ENCODE peak calls at places on chromosomes 5 and 9, in five cellular contexts. U is K562, I is A549, E is HepG2, O is GM12878. V is an unnamed sample.

GRCh38 chr9:92455217-92455616 is 27.1 kb downstream of the ASPN start:
- DNase-seq in O (no peak), E (peak; percentile 20), I (peak; percentile 25), U (peak; percentile 44), V (peak; percentile 26)

GRCh38 chr5:122200456-122200855 is 71.1 kb downstream of the ZNF474 start:
- DNase-seq in E (no peak), I (no peak), O (no peak), U (no peak), V (no peak)

GRCh38 chr9:137578518-137579258 is at the start of gene DPH7:
- DNase-seq in E (peak; percentile 84), U (peak; percentile 97), I (peak; percentile 93), O (peak; percentile 35), V (peak; percentile 96)

GRCh38 chr5:56190500-56190899 is 42.6 kb downstream of the ANKRD55 start:
- DNase-seq in U (no peak), O (no peak), I (no peak), E (no peak), V (no peak)

GRCh38 chr5:178331491-178331981 is 98.9 kb upstream of the PHYKPL start:
- DNase-seq in I (no peak), O (no peak), E (no peak), U (no peak), V (no peak)

GRCh38 chr9:116550728-116551436 is 136.2 kb upstream of the TRIM32 start:
- DNase-seq in U (no peak), I (no peak), O (no peak), E (no peak), V (no peak)

GRCh38 chr5:139658928-139659667 is 10.9 kb downstream of the CXXC5 start:
- DNase-seq in E (no peak), U (no peak), O (no peak), I (peak; percentile 70), V (no peak)

GRCh38 chr5:161763571-161763970 is 78.0 kb downstream of the GABRA6 start:
- DNase-seq in O (no peak), I (no peak), U (no peak), E (no peak), V (no peak)

GRCh38 chr5:150523472-150524350 is 15.8 kb downstream of the NDST1 start:
- DNase-seq in E (peak; percentile 73), O (no peak), I (peak; percentile 87), U (peak; percentile 57), V (peak; percentile 48)

GRCh38 chr9:93117924-93118862 is 15.9 kb downstream of the NINJ1 start:
- DNase-seq in I (no peak), U (no peak), E (no peak), O (no peak), V (no peak)

GRCh38 chr5:175689147-175689991 is 31.5 kb downstream of the HRH2 start:
- DNase-seq in I (no peak), U (no peak), E (no peak), O (no peak), V (no peak)

DNA sequence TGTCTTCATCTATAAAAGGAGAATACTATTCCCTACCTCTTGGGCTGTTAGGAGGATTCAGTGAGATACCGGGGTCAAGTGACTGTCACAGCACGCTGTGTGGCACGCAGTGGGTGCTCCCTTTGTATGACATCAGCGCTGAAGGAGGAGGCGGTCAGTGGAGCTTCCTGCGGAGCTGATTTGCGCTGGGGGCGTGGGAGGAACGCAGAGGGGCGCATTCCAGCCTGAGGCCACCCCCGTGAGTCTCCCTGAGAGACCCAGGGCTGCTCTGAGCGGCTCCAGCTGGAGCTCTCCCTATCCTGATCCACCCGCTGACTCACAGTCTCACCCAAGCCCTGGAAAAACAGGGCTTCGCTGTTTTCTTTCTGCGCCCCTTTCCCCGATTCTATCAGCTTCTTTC is 24.3 kb upstream of the NEURL1B start:
- DNase-seq in U (no peak), O (no peak), I (no peak), E (no peak), V (no peak)
- TF ChIP-seq USF2 in U (no peak), O (no peak), I (no peak), E (no peak), V (no peak)

DNA sequence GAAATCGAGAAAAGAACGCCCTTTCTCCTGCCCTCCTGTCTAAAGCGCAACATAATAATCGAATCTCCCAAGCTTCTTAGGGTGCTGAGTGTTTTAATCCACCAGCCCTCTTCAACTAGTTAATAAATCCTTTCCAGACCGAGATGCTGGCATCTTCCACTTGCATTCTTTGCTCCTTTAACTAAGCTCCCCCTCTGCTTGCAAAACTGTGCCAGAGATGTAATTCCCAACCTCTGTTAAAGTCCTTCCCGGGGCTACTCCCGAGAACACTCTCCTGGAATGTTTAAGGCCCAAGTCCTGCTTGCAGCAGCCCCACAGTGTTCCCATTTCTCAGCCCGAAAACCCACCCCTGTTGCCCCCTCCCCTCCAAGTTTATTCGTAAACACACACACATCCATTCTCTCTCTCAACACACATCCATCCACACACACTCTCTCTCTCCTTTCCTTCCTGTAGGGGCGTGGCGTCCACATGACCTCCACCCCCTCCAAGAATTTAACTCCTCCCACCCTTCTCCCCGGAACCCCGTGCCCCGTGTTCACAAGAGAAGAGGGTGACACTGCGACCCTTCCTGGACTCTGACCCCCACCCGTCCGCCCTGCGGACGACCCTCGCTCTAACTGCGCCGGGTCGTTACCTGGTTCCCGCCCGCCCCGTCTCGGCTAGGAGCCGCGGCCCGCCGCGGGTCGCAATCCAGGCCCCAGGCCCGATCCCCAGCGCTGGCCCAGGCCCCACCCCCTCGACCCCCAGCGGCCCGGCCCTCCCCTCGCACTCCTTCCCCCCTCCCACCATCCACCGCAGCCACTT is 7.0 kb upstream of the MGAT1 start:
- DNase-seq in U (peak; percentile 96), E (peak; percentile 89), O (no peak), I (peak; percentile 94), V (no peak)
- TF ChIP-seq ESRRA in U (no peak), E (no peak), O (no peak), I (peak; percentile 55), V (no peak)

GRCh38 chr9:133098871-133099270 is 22.2 kb downstream of the RALGDS start:
- DNase-seq in E (no peak), O (no peak), U (no peak), I (no peak), V (no peak)
- TF ChIP-seq USF2 in E (no peak), O (no peak), U (no peak), I (no peak), V (no peak)

GRCh38 chr5:97297063-97297715 is 114.1 kb upstream of the RIOK2 start:
- DNase-seq in U (peak; percentile 4), I (peak; percentile 31), O (peak; percentile 11), E (peak; percentile 70), V (peak; percentile 69)
- TF ChIP-seq ESRRA in U (no peak), I (no peak), O (no peak), E (no peak), V (no peak)

GRCh38 chr5:37756248-37756647 is 83.6 kb downstream of the GDNF start:
- DNase-seq in I (no peak), E (no peak), U (no peak), O (no peak), V (no peak)

GRCh38 chr5:37754976-37755375 is 84.9 kb downstream of the GDNF start:
- DNase-seq in U (no peak), I (no peak), O (no peak), E (no peak), V (no peak)

GRCh38 chr5:37755581-37755980 is 84.3 kb downstream of the GDNF start:
- DNase-seq in E (no peak), U (no peak), I (no peak), O (no peak), V (no peak)

GRCh38 chr5:37751227-37751626 is 88.6 kb downstream of the GDNF start:
- DNase-seq in I (no peak), U (no peak), E (no peak), O (no peak), V (no peak)
- TF ChIP-seq USF2 in I (no peak), U (no peak), E (no peak), O (no peak), V (no peak)

GRCh38 chr5:148457183-148457620 is 73.4 kb downstream of the FBXO38 start:
- DNase-seq in I (peak; percentile 12), O (no peak), E (no peak), U (peak; percentile 19), V (peak; percentile 14)
- TF ChIP-seq ESRRA in I (no peak), O (no peak), E (no peak), U (no peak), V (no peak)

DNA sequence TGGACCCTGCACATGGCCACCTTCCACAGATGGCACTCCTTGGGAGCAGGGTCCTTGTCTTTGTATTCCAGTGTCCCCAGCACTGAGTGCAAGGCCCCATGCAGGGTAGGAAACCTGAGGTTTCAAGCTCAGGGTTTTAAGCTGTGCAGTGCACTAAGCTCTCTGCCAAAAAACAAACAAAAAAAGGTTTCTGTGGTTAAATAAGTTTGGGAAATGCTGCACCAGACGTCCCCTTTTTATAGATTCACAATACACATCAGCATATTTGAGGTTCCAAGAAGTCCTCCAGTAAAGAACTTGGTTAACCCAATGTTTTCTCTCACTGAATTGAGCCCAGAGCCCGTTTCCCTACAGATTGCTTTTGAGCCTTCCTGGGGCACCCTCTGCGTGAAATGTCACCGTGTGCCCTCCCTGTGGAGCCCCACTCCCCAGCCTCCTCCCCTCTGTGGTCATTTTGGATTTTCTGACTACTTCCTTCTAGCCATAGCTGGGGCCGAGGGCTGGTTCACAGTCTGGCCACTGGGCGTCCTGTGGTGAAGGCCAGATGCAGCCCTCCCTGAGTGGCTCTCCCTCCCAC is 17.1 kb downstream of the DELE1 start:
- DNase-seq in O (no peak), I (no peak), E (no peak), U (peak; percentile 33), V (no peak)
- TF ChIP-seq USF2 in O (no peak), I (no peak), E (no peak), U (no peak), V (no peak)